ENCODE peak calls at places on chromosomes 4 and X, in five cellular contexts. W, N, U, L and R are unnamed samples.

GRCh38 chr4:138757432-138757831 is 258.1 kb upstream of the NOCT start:
- DNase-seq in L (no peak), N (no peak), U (no peak), W (no peak), R (no peak)

GRCh38 chr4:140372607-140373327 is 679 bp upstream of the SCOC start:
- DNase-seq in N (peak; percentile 39), W (peak; percentile 25), U (peak; percentile 18), L (peak; percentile 42), R (no peak)

GRCh38 chr4:187276786-187277408 is 553.2 kb upstream of the FAT1 start:
- DNase-seq in L (no peak), N (peak; percentile 49), W (peak; percentile 9), U (no peak), R (no peak)

GRCh38 chr4:22216278-22216677 is 267.7 kb upstream of the KCNIP4 start:
- DNase-seq in W (no peak), N (no peak), L (no peak), U (no peak), R (no peak)

GRCh38 chr4:68129793-68130192 is at the start of gene TMPRSS11F:
- DNase-seq in L (no peak), U (no peak), W (peak; percentile 5), N (no peak), R (no peak)

GRCh38 chrX:154603438-154604430 is 15.3 kb downstream of the CTAG1B start:
- DNase-seq in U (peak; percentile 67), L (peak; percentile 2), W (peak; percentile 43), N (peak; percentile 70), R (no peak)

GRCh38 chr4:7559741-7560376 is 125.1 kb upstream of the PSAPL1 start:
- DNase-seq in N (no peak), U (no peak), W (no peak), L (no peak), R (no peak)

GRCh38 chrX:44306336-44306735 is 37.1 kb downstream of the EFHC2 start:
- DNase-seq in N (peak; percentile 15), U (no peak), L (peak; percentile 38), W (peak; percentile 68), R (no peak)

GRCh38 chr4:187302456-187302855 is 578.8 kb upstream of the FAT1 start:
- DNase-seq in W (no peak), L (no peak), N (no peak), U (peak; percentile 25), R (no peak)

GRCh38 chr4:119005888-119006287 is 117.2 kb downstream of the SYNPO2 start:
- DNase-seq in N (no peak), W (no peak), U (no peak), L (no peak), R (no peak)

GRCh38 chr4:41400296-41400695 is 137.7 kb upstream of the LIMCH1 start:
- DNase-seq in L (no peak), W (no peak), U (no peak), N (no peak), R (no peak)

GRCh38 chr4:111869339-111869738 is 275.9 kb upstream of the FAM241A start:
- DNase-seq in W (no peak), N (no peak), L (no peak), U (no peak), R (no peak)

GRCh38 chrX:23134171-23134570 is 134.4 kb downstream of the DDX53 start:
- DNase-seq in W (no peak), L (no peak), U (no peak), N (no peak), R (no peak)